ENCODE peak calls at places on chromosomes 4 and X, in four cellular contexts. D is GM12878, Q is HCT116, U is K562. J is an unnamed sample.

GRCh38 chr4:76198411-76199237 is 15.0 kb downstream of the SCARB2 start:
- DNase-seq in U (peak), D (peak), Q (no peak), J (no peak)

GRCh38 chr4:76993787-76994641 is 44.5 kb downstream of the SEPTIN11 start:
- DNase-seq in U (no peak), Q (no peak), D (peak), J (no peak)

GRCh38 chr4:155005395-155006087 is 202.9 kb upstream of the NPY2R start:
- DNase-seq in Q (peak), D (no peak), U (no peak), J (no peak)

GRCh38 chrX:48600226-48600625 is 2.9 kb downstream of the WDR13 start:
- DNase-seq in Q (no peak), D (no peak), U (no peak), J (no peak)

GRCh38 chrX:41921492-41922124 is 1.7 kb downstream of the CASK start:
- DNase-seq in D (peak), U (no peak), Q (no peak), J (no peak)

GRCh38 chr4:6032249-6033244 is 14.3 kb upstream of the C4orf50 start:
- DNase-seq in D (no peak), Q (no peak), U (no peak), J (no peak)

GRCh38 chr4:24015782-24016181 is 125.9 kb upstream of the PPARGC1A start:
- DNase-seq in U (no peak), Q (no peak), D (no peak), J (no peak)

GRCh38 chrX:132270699-132271098 is 51.5 kb upstream of the RAP2C start:
- DNase-seq in D (no peak), Q (no peak), U (no peak), J (no peak)

GRCh38 chr4:3276961-3277360 is 15.9 kb upstream of the RGS12 start:
- DNase-seq in U (no peak), Q (no peak), D (no peak), J (peak)

GRCh38 chr4:80035336-80035735 is 37.7 kb downstream of the ANTXR2 start:
- DNase-seq in D (no peak), U (no peak), Q (no peak), J (no peak)

DNA sequence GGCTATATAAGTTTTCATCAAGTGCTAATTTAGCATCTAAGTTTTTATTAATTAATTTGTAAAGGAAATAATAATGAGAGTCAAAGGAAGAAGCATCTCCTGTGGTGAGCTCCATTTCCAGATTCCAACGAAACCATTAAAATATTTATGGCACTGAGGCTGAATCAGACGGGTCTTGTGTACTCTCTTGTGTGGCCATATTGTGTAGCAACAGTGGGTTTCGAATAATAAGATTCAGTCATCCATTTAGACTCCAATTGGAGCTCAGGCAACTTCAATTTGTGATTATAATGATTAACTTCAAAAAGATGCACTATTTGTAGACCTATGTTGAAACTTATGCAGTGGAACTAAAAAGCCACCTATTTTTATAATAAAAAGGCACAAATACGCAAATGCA is 82.4 kb downstream of the SNCA start:
- DNase-seq in Q (no peak), U (no peak), D (no peak), J (no peak)
- TF ChIP-seq EGR1 in Q (no peak), U (no peak), D (no peak), J (no peak)

GRCh38 chr4:121824171-121824527 is 466 bp upstream of the CCNA2 start:
- DNase-seq in Q (no peak), D (no peak), U (no peak), J (no peak)

GRCh38 chr4:121822796-121823504 is 733 bp downstream of the CCNA2 start:
- DNase-seq in U (peak), Q (no peak), D (no peak), J (no peak)

GRCh38 chr4:121827851-121828250 is 4.2 kb upstream of the CCNA2 start:
- DNase-seq in U (no peak), Q (no peak), D (no peak), J (no peak)

GRCh38 chr4:121823505-121824170 is at the start of gene CCNA2:
- DNase-seq in Q (peak), D (peak), U (peak), J (peak)

GRCh38 chr4:121824950-121825349 is 1.3 kb upstream of the CCNA2 start:
- DNase-seq in Q (no peak), D (no peak), U (no peak), J (no peak)
- H3K4me2 ChIP-seq in Q (no peak), D (no peak), U (no peak), J (no peak)

DNA sequence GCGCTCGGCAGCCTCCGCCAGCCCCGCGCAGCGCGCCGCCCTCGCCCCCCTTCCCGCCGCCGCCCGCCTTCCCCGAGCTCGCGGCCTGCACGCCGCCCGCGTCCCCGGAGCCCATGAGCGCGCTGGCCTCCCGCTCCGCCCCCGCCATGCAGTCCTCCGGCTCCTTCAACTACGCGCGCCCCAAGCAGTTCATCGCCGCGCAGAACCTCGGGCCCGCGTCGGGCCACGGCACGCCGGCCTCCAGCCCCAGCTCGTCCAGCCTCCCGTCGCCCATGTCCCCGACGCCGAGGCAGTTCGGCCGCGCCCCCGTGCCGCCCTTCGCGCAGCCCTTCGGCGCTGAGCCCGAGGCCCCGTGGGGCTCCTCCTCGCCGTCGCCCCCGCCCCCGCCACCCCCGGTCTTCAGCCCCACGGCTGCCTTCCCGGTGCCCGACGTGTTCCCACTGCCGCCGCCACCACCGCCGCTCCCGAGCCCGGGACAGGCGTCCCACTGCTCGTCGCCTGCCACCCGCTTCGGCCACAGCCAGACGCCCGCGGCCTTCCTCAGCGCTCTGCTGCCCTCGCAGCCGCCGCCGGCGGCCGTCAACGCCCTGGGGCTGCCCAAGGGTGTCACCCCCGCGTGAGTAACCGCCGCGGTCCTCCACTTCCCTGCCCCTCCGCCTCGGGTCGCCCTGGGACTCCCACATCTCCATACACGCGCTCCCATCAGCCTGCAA is 132.1 kb downstream of the CBR4 start:
- DNase-seq in D (no peak), Q (no peak), U (no peak), J (no peak)
- TF ChIP-seq EGR1 in D (no peak), Q (no peak), U (no peak), J (peak)

DNA sequence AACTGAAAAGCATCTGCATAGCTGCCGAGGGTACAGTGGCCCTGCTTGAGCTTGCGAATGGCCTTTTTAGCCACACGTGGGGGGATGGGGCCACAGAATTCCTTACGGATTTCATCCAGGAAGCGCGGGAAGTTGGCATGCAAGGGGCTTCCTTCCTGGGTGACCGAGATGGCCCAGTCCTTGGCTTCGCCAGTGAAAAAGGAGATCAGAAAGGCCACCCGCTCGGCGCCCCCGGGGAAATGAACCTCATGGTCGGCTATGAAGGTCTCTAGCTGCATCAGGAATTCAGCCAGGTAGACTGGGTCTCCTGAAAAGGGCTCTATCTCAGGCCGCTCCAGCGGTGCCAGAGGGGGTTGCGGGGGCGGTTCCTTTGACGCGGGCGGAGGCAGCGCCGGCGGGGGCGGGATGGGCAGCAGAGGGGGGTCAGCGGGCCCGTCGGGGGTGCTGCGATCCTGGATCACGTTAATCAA is 918 bp downstream of the RTL5 start:
- DNase-seq in D (no peak), Q (no peak), U (no peak), J (no peak)
- H3K4me2 ChIP-seq in D (no peak), Q (peak), U (no peak), J (peak)

GRCh38 chrX:106954041-106954440 is 33.8 kb downstream of the CLDN2 start:
- DNase-seq in Q (no peak), U (no peak), D (no peak), J (no peak)
- TF ChIP-seq EGR1 in Q (no peak), U (no peak), D (no peak), J (no peak)

DNA sequence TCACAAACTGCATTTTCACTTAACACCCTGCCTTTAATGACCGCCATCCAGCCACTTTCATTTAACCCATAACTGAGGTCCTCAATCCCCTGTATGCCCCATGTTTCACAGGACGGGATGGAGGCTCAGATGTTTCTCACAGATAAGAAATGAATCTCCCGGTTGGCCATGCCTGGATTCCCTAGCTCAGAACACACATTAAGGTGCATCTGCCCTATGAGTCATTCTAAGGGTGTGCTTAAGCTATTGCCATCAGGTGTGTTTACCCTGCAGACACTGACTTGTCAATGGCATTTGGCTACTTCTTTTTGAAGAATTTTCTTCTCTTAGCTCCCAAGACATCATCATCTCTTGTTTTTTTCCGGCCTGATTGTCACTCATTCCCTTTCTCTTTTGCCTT is 222.6 kb upstream of the SMIM31 start:
- DNase-seq in D (no peak), Q (no peak), U (no peak), J (no peak)
- H3K4me2 ChIP-seq in D (no peak), Q (no peak), U (no peak), J (no peak)

J was measured in H1.